ENCODE peak calls at places on chromosomes 5 and 9, in ten cellular contexts. One of them, this sample, is unnamed.

GRCh38 chr5:132394681-132395259 is 25.3 kb downstream of the SLC22A5 start:
- DNase-seq in A549: no peak
- DNase-seq in lower leg skin: peak; percentile 52
- DNase-seq in GM12878: no peak
- DNase-seq in cardiac fibroblast: no peak
- DNase-seq in endothelial cell of umbilical vein: no peak
- DNase-seq in heart left ventricle: no peak
- DNase-seq in tibial artery: no peak
- DNase-seq in mammary epithelial cell: no peak
- DNase-seq in kidney epithelial cell: peak; percentile 65
- DNase-seq in this sample: no peak

GRCh38 chr5:26237489-26237888 is 800.9 kb downstream of the CDH9 start:
- DNase-seq in cardiac fibroblast: no peak
- DNase-seq in kidney epithelial cell: no peak
- DNase-seq in heart left ventricle: no peak
- DNase-seq in A549: no peak
- DNase-seq in lower leg skin: no peak
- DNase-seq in GM12878: no peak
- DNase-seq in mammary epithelial cell: no peak
- DNase-seq in endothelial cell of umbilical vein: no peak
- DNase-seq in tibial artery: no peak
- DNase-seq in this sample: no peak

GRCh38 chr5:150628936-150629485 is 11.4 kb upstream of the SYNPO start:
- DNase-seq in heart left ventricle: no peak
- DNase-seq in kidney epithelial cell: no peak
- DNase-seq in mammary epithelial cell: no peak
- DNase-seq in endothelial cell of umbilical vein: no peak
- DNase-seq in GM12878: no peak
- DNase-seq in cardiac fibroblast: no peak
- DNase-seq in lower leg skin: no peak
- DNase-seq in A549: no peak
- DNase-seq in tibial artery: no peak
- DNase-seq in this sample: no peak

GRCh38 chr5:1543398-1544293 is 19.9 kb upstream of the LPCAT1 start:
- DNase-seq in heart left ventricle: peak; percentile 27
- DNase-seq in A549: no peak
- DNase-seq in endothelial cell of umbilical vein: no peak
- DNase-seq in GM12878: no peak
- DNase-seq in lower leg skin: peak; percentile 68
- DNase-seq in cardiac fibroblast: peak; percentile 52
- DNase-seq in tibial artery: no peak
- DNase-seq in kidney epithelial cell: no peak
- DNase-seq in mammary epithelial cell: no peak
- DNase-seq in this sample: peak; percentile 72

GRCh38 chr5:66324357-66324756 is 180.3 kb downstream of the SREK1 start:
- DNase-seq in lower leg skin: peak; percentile 64
- DNase-seq in mammary epithelial cell: no peak
- DNase-seq in endothelial cell of umbilical vein: no peak
- DNase-seq in heart left ventricle: peak; percentile 66
- DNase-seq in cardiac fibroblast: no peak
- DNase-seq in kidney epithelial cell: no peak
- DNase-seq in tibial artery: no peak
- DNase-seq in GM12878: no peak
- DNase-seq in A549: no peak
- DNase-seq in this sample: no peak

GRCh38 chr9:125246261-125246667 is 5.1 kb upstream of the HSPA5 start:
- DNase-seq in endothelial cell of umbilical vein: no peak
- DNase-seq in heart left ventricle: no peak
- DNase-seq in GM12878: no peak
- DNase-seq in mammary epithelial cell: no peak
- DNase-seq in A549: no peak
- DNase-seq in kidney epithelial cell: no peak
- DNase-seq in cardiac fibroblast: no peak
- DNase-seq in lower leg skin: no peak
- DNase-seq in tibial artery: no peak
- DNase-seq in this sample: no peak

GRCh38 chr9:110148384-110148783 is 59.6 kb downstream of the C9orf152 start:
- DNase-seq in mammary epithelial cell: peak; percentile 45
- DNase-seq in lower leg skin: no peak
- DNase-seq in kidney epithelial cell: no peak
- DNase-seq in GM12878: no peak
- DNase-seq in endothelial cell of umbilical vein: no peak
- DNase-seq in tibial artery: no peak
- DNase-seq in cardiac fibroblast: peak; percentile 50
- DNase-seq in A549: no peak
- DNase-seq in heart left ventricle: peak; percentile 51
- DNase-seq in this sample: no peak

GRCh38 chr9:108768739-108769138 is 87.0 kb downstream of the ACTL7B start:
- DNase-seq in cardiac fibroblast: no peak
- DNase-seq in heart left ventricle: no peak
- DNase-seq in lower leg skin: no peak
- DNase-seq in endothelial cell of umbilical vein: no peak
- DNase-seq in A549: no peak
- DNase-seq in kidney epithelial cell: no peak
- DNase-seq in GM12878: no peak
- DNase-seq in mammary epithelial cell: no peak
- DNase-seq in tibial artery: no peak
- DNase-seq in this sample: no peak

GRCh38 chr9:134534661-134535080 is 106.9 kb upstream of the COL5A1 start:
- DNase-seq in GM12878: no peak
- DNase-seq in tibial artery: no peak
- DNase-seq in mammary epithelial cell: no peak
- DNase-seq in endothelial cell of umbilical vein: no peak
- DNase-seq in heart left ventricle: no peak
- DNase-seq in kidney epithelial cell: no peak
- DNase-seq in cardiac fibroblast: no peak
- DNase-seq in lower leg skin: no peak
- DNase-seq in A549: no peak
- DNase-seq in this sample: no peak

GRCh38 chr9:85377751-85378289 is 363.9 kb downstream of the AGTPBP1 start:
- DNase-seq in heart left ventricle: no peak
- DNase-seq in kidney epithelial cell: peak; percentile 19
- DNase-seq in endothelial cell of umbilical vein: no peak
- DNase-seq in A549: no peak
- DNase-seq in tibial artery: no peak
- DNase-seq in lower leg skin: no peak
- DNase-seq in cardiac fibroblast: no peak
- DNase-seq in GM12878: no peak
- DNase-seq in mammary epithelial cell: peak; percentile 39
- DNase-seq in this sample: no peak

GRCh38 chr5:175842947-175843793 is 28.2 kb upstream of the CPLX2 start:
- DNase-seq in kidney epithelial cell: peak; percentile 39
- DNase-seq in A549: peak; percentile 84
- DNase-seq in lower leg skin: no peak
- DNase-seq in tibial artery: no peak
- DNase-seq in heart left ventricle: no peak
- DNase-seq in cardiac fibroblast: peak; percentile 56
- DNase-seq in mammary epithelial cell: peak; percentile 35
- DNase-seq in endothelial cell of umbilical vein: no peak
- DNase-seq in GM12878: no peak
- DNase-seq in this sample: peak; percentile 29

DNA sequence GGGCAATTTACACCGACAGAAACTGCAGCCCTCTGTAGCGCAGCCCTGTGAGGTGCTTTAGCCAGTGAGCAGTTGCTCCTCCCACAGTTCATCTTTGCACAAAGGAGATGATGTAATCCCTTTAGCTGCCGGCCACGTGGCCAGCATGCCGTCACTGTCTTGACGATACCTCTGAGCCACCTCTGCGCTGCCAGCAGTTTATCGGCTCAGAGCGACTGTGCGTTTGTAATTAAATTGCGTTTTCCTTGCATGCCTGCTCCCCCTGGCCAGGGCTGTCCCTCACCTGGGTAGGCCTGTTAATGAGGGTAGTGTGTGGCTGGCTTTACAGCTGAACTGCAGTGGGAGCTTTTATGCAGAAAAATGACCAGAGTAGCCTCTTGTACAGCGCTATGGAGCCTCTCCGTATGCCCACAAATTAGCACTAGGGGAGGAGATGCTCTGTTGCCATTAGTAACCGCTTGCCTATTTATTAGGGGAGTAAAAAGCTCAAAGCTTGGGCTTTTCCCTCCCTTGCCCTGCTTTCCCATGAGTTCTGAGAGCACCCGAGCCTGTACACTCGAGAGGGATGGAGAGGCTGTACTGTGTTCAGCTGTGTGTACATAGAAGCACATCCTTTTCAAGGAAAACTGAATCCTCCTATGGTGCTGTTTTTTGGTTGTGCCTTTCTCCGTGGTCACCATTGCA is 107.1 kb downstream of the TRIO start:
- DNase-seq in lower leg skin: peak; percentile 91
- DNase-seq in GM12878: no peak
- DNase-seq in endothelial cell of umbilical vein: no peak
- DNase-seq in heart left ventricle: no peak
- DNase-seq in cardiac fibroblast: peak; percentile 85
- DNase-seq in kidney epithelial cell: peak; percentile 77
- DNase-seq in tibial artery: peak; percentile 54
- DNase-seq in A549: peak; percentile 33
- DNase-seq in mammary epithelial cell: peak; percentile 68
- DNase-seq in this sample: peak; percentile 86
- H3K4me3 ChIP-seq in lower leg skin: no peak overlapping the region
- H3K4me3 ChIP-seq in GM12878: peak overlapping the region; percentile 34
- H3K4me3 ChIP-seq in endothelial cell of umbilical vein: no peak overlapping the region
- H3K4me3 ChIP-seq in heart left ventricle: peak overlapping the region; percentile 13
- H3K4me3 ChIP-seq in cardiac fibroblast: no peak overlapping the region
- H3K4me3 ChIP-seq in kidney epithelial cell: peak overlapping the region; percentile 14
- H3K4me3 ChIP-seq in tibial artery: no peak overlapping the region
- H3K4me3 ChIP-seq in A549: no peak overlapping the region
- H3K4me3 ChIP-seq in mammary epithelial cell: no peak overlapping the region
- H3K4me3 ChIP-seq in this sample: peak overlapping the region; percentile 26

GRCh38 chr5:113232667-113233066 is 202.1 kb downstream of the TSSK1B start:
- DNase-seq in GM12878: no peak
- DNase-seq in cardiac fibroblast: peak; percentile 42
- DNase-seq in mammary epithelial cell: no peak
- DNase-seq in kidney epithelial cell: no peak
- DNase-seq in A549: no peak
- DNase-seq in tibial artery: no peak
- DNase-seq in endothelial cell of umbilical vein: peak; percentile 60
- DNase-seq in lower leg skin: no peak
- DNase-seq in heart left ventricle: no peak
- DNase-seq in this sample: no peak
- H3K4me3 ChIP-seq in GM12878: no peak overlapping the region
- H3K4me3 ChIP-seq in cardiac fibroblast: no peak overlapping the region
- H3K4me3 ChIP-seq in mammary epithelial cell: no peak overlapping the region
- H3K4me3 ChIP-seq in kidney epithelial cell: no peak overlapping the region
- H3K4me3 ChIP-seq in A549: no peak overlapping the region
- H3K4me3 ChIP-seq in tibial artery: no peak overlapping the region
- H3K4me3 ChIP-seq in endothelial cell of umbilical vein: no peak overlapping the region
- H3K4me3 ChIP-seq in lower leg skin: no peak overlapping the region
- H3K4me3 ChIP-seq in heart left ventricle: no peak overlapping the region
- H3K4me3 ChIP-seq in this sample: no peak overlapping the region

GRCh38 chr9:91241909-91242308 is 119.8 kb downstream of the AUH start:
- DNase-seq in tibial artery: no peak
- DNase-seq in endothelial cell of umbilical vein: no peak
- DNase-seq in lower leg skin: no peak
- DNase-seq in mammary epithelial cell: no peak
- DNase-seq in GM12878: no peak
- DNase-seq in cardiac fibroblast: no peak
- DNase-seq in kidney epithelial cell: peak; percentile 19
- DNase-seq in heart left ventricle: no peak
- DNase-seq in A549: no peak
- DNase-seq in this sample: no peak

GRCh38 chr9:91239367-91240111 is 122.2 kb downstream of the AUH start:
- DNase-seq in heart left ventricle: no peak
- DNase-seq in lower leg skin: no peak
- DNase-seq in tibial artery: no peak
- DNase-seq in cardiac fibroblast: no peak
- DNase-seq in kidney epithelial cell: no peak
- DNase-seq in A549: no peak
- DNase-seq in mammary epithelial cell: no peak
- DNase-seq in GM12878: no peak
- DNase-seq in endothelial cell of umbilical vein: no peak
- DNase-seq in this sample: no peak

GRCh38 chr9:91243029-91243428 is 118.7 kb downstream of the AUH start:
- DNase-seq in cardiac fibroblast: no peak
- DNase-seq in tibial artery: no peak
- DNase-seq in endothelial cell of umbilical vein: no peak
- DNase-seq in mammary epithelial cell: no peak
- DNase-seq in lower leg skin: no peak
- DNase-seq in GM12878: no peak
- DNase-seq in kidney epithelial cell: no peak
- DNase-seq in heart left ventricle: no peak
- DNase-seq in A549: no peak
- DNase-seq in this sample: no peak

GRCh38 chr9:91245432-91246313 is 116.0 kb downstream of the AUH start:
- DNase-seq in A549: peak; percentile 60
- DNase-seq in tibial artery: no peak
- DNase-seq in heart left ventricle: no peak
- DNase-seq in cardiac fibroblast: peak; percentile 61
- DNase-seq in mammary epithelial cell: peak; percentile 28
- DNase-seq in lower leg skin: no peak
- DNase-seq in endothelial cell of umbilical vein: peak; percentile 13
- DNase-seq in kidney epithelial cell: no peak
- DNase-seq in GM12878: no peak
- DNase-seq in this sample: peak; percentile 29

DNA sequence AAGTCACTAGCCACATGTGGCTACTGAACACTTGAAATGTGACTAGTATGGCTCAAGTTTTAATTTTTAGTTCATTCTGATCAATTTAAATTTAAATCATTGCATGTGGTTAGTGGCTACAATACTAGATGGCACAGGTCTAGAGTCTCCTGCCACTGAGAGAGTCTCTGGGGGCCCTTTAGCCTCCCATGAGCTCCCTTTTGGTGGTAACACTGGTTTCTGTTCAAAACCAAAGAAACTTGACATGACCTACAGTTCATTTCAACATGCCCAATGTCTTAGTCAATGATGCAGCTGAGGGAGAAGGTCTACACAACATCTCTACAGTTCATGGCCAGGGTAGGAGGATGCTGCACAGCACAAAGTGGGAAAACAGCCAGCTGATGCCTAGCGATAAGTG is 121.1 kb downstream of the AUH start:
- DNase-seq in kidney epithelial cell: no peak
- DNase-seq in endothelial cell of umbilical vein: no peak
- DNase-seq in cardiac fibroblast: no peak
- DNase-seq in heart left ventricle: no peak
- DNase-seq in GM12878: no peak
- DNase-seq in mammary epithelial cell: no peak
- DNase-seq in A549: no peak
- DNase-seq in tibial artery: no peak
- DNase-seq in lower leg skin: no peak
- DNase-seq in this sample: no peak
- H3K4me3 ChIP-seq in kidney epithelial cell: no peak overlapping the region
- H3K4me3 ChIP-seq in endothelial cell of umbilical vein: no peak overlapping the region
- H3K4me3 ChIP-seq in cardiac fibroblast: no peak overlapping the region
- H3K4me3 ChIP-seq in heart left ventricle: no peak overlapping the region
- H3K4me3 ChIP-seq in GM12878: no peak overlapping the region
- H3K4me3 ChIP-seq in mammary epithelial cell: no peak overlapping the region
- H3K4me3 ChIP-seq in A549: no peak overlapping the region
- H3K4me3 ChIP-seq in tibial artery: no peak overlapping the region
- H3K4me3 ChIP-seq in lower leg skin: no peak overlapping the region
- H3K4me3 ChIP-seq in this sample: no peak overlapping the region

DNA sequence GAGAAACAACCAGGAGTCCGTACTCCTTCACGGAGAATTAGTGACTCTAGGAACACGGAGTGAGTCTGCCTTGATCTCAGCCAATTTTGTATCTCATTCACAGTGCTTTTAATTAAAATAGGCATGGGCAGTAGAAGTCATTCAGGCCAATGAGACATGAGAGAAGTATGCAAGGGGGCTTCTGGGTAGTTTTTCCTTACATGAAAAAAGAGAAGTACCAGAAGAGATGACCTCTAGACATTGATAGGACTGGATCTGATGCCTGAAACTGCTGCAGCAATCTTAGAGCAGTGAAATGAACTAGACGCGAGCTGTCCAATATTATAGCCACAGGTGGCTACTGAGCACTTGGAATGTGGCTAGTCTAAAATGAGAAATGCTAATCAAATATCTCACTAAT is 187.7 kb upstream of the TLE4 start:
- DNase-seq in mammary epithelial cell: no peak
- DNase-seq in tibial artery: no peak
- DNase-seq in GM12878: no peak
- DNase-seq in heart left ventricle: no peak
- DNase-seq in cardiac fibroblast: no peak
- DNase-seq in kidney epithelial cell: no peak
- DNase-seq in endothelial cell of umbilical vein: no peak
- DNase-seq in lower leg skin: no peak
- DNase-seq in A549: no peak
- DNase-seq in this sample: no peak
- H3K4me3 ChIP-seq in mammary epithelial cell: no peak overlapping the region
- H3K4me3 ChIP-seq in tibial artery: no peak overlapping the region
- H3K4me3 ChIP-seq in GM12878: no peak overlapping the region
- H3K4me3 ChIP-seq in heart left ventricle: no peak overlapping the region
- H3K4me3 ChIP-seq in cardiac fibroblast: no peak overlapping the region
- H3K4me3 ChIP-seq in kidney epithelial cell: no peak overlapping the region
- H3K4me3 ChIP-seq in endothelial cell of umbilical vein: no peak overlapping the region
- H3K4me3 ChIP-seq in lower leg skin: no peak overlapping the region
- H3K4me3 ChIP-seq in A549: no peak overlapping the region
- H3K4me3 ChIP-seq in this sample: no peak overlapping the region

This sample was measured in fibroblast of pulmonary artery.